ENCODE peak calls at places on chromosomes 7 and 10, in five cellular contexts. P is activated T-helper 1 cell treated with anti-CD3 and anti-CD28 coated beads, Interleukin-12 subunit alpha, Interleukin-12 subunit beta, Interleukin-2, Interleukin-4 antibody, amounts not matched to agents 30 ng/mL and 10 ng/mL and 1 ng/mL, durations not matched to agents 14 hours and 24 hours and 36 hours; J is HEK293T; F is psoas muscle; W is KBM-7. A is an unnamed sample.

GRCh38 chr10:132392811-132393694 is 3.9 kb upstream of the PWWP2B start:
- DNase-seq in P (no peak), J (no peak), F (peak), W (no peak), A (peak)

GRCh38 chr10:99484626-99485581 is 47.8 kb upstream of the NKX2-3 start:
- DNase-seq in P (no peak), J (peak), F (no peak), W (no peak), A (no peak)

GRCh38 chr10:22667093-22667480 is 47.3 kb downstream of the PIP4K2A start:
- DNase-seq in P (no peak), J (no peak), F (no peak), W (no peak), A (no peak)

GRCh38 chr7:94649313-94649924 is 6.5 kb downstream of the SGCE start:
- DNase-seq in P (no peak), J (no peak), F (no peak), W (no peak), A (no peak)

GRCh38 chr10:29480281-29480954 is 154.4 kb downstream of the SVIL start:
- DNase-seq in P (no peak), J (no peak), F (no peak), W (no peak), A (no peak)

GRCh38 chr7:1059200-1060091 is 15.1 kb downstream of the GPR146 start:
- DNase-seq in P (no peak), J (peak), F (no peak), W (no peak), A (peak)

GRCh38 chr7:88289505-88290129 is 17.1 kb downstream of the STEAP4 start:
- DNase-seq in P (no peak), J (no peak), F (no peak), W (no peak), A (no peak)

GRCh38 chr7:105387621-105388372 is 924 bp downstream of the SRPK2 start:
- DNase-seq in P (peak), J (peak), F (peak), W (peak), A (peak)

GRCh38 chr10:131915484-131915883 is 14.7 kb downstream of the PPP2R2D start:
- DNase-seq in P (no peak), J (no peak), F (no peak), W (no peak), A (no peak)

GRCh38 chr10:5625992-5626777 is 40.2 kb downstream of the ASB13 start:
- DNase-seq in P (no peak), J (no peak), F (no peak), W (no peak), A (no peak)

GRCh38 chr7:66353547-66353946 is 148.4 kb downstream of the TPST1 start:
- DNase-seq in P (no peak), J (no peak), F (no peak), W (peak), A (no peak)

GRCh38 chr10:30977385-30977784 is 54.3 kb downstream of the ZNF438 start:
- DNase-seq in P (no peak), J (no peak), F (no peak), W (no peak), A (no peak)

GRCh38 chr10:18195060-18195799 is 55.0 kb downstream of the CACNB2 start:
- DNase-seq in P (no peak), J (no peak), F (no peak), W (no peak), A (no peak)

GRCh38 chr10:112383325-112383724 is 9.4 kb downstream of the ACSL5 start:
- DNase-seq in P (no peak), J (no peak), F (no peak), W (no peak), A (no peak)

GRCh38 chr10:88417337-88417736 is 165.8 kb downstream of the RNLS start:
- DNase-seq in P (no peak), J (no peak), F (no peak), W (no peak), A (no peak)

GRCh38 chr10:70903262-70903921 is 15.0 kb upstream of the PCBD1 start:
- DNase-seq in P (no peak), J (peak), F (peak), W (peak), A (no peak)